ENCODE peak calls at places on chromosomes 3 and 15, in five cellular contexts. E, K, T, G and D are unnamed samples.

GRCh38 chr15:45164914-45165313 is 22.9 kb downstream of the SHF start:
- DNase-seq in E (no peak), K (no peak), T (no peak), G (no peak), D (no peak)

GRCh38 chr3:40445062-40445461 is 12.1 kb upstream of the RPL14 start:
- DNase-seq in E (no peak), K (peak), T (no peak), G (no peak), D (no peak)

GRCh38 chr15:73647259-73648026 is 14.3 kb upstream of the NPTN start:
- DNase-seq in E (no peak), K (no peak), T (peak), G (no peak), D (no peak)

GRCh38 chr3:102037209-102037608 is 187.9 kb downstream of the NFKBIZ start:
- DNase-seq in E (no peak), K (no peak), T (peak), G (no peak), D (no peak)

GRCh38 chr3:71402280-71402679 is 181.2 kb downstream of the FOXP1 start:
- DNase-seq in E (no peak), K (no peak), T (no peak), G (no peak), D (no peak)

GRCh38 chr3:17730318-17730967 is 12.0 kb downstream of the TBC1D5 start:
- DNase-seq in E (no peak), K (no peak), T (peak), G (peak), D (no peak)

GRCh38 chr3:72448858-72449257 is 399.4 kb downstream of the SHQ1 start:
- DNase-seq in E (no peak), K (no peak), T (no peak), G (no peak), D (no peak)

GRCh38 chr3:23201154-23201838 is 1.8 kb upstream of the UBE2E2 start:
- DNase-seq in E (no peak), K (no peak), T (no peak), G (no peak), D (no peak)

GRCh38 chr3:188230962-188231361 is 77.0 kb downstream of the LPP start:
- DNase-seq in E (peak), K (no peak), T (no peak), G (peak), D (peak)

GRCh38 chr3:194267744-194268658 is 83.1 kb downstream of the CPN2 start:
- DNase-seq in E (peak), K (no peak), T (peak), G (peak), D (no peak)

GRCh38 chr3:123055352-123055751 is 11.5 kb upstream of the PDIA5 start:
- DNase-seq in E (no peak), K (no peak), T (no peak), G (no peak), D (no peak)

GRCh38 chr15:66760358-66760967 is 58.4 kb downstream of the SMAD6 start:
- DNase-seq in E (no peak), K (no peak), T (no peak), G (no peak), D (no peak)

GRCh38 chr15:31158858-31159569 is 57.5 kb upstream of the TRPM1 start:
- DNase-seq in E (no peak), K (no peak), T (no peak), G (no peak), D (no peak)

GRCh38 chr3:45988804-45989203 is 6.8 kb downstream of the FYCO1 start:
- DNase-seq in E (no peak), K (no peak), T (peak), G (peak), D (no peak)

GRCh38 chr3:50254577-50255250 is 14.2 kb upstream of the SEMA3B start:
- DNase-seq in E (peak), K (no peak), T (peak), G (peak), D (no peak)

GRCh38 chr3:152258448-152259302 is 10.1 kb upstream of the MBNL1 start:
- DNase-seq in E (peak), K (no peak), T (peak), G (peak), D (peak)

GRCh38 chr15:98875309-98875708 is 132.3 kb downstream of the PGPEP1L start:
- DNase-seq in E (no peak), K (no peak), T (peak), G (peak), D (no peak)

GRCh38 chr3:133159498-133160475 is 121.6 kb downstream of the TMEM108 start:
- DNase-seq in E (no peak), K (no peak), T (no peak), G (no peak), D (no peak)

GRCh38 chr3:61807865-61808276 is 246.5 kb downstream of the PTPRG start:
- DNase-seq in E (no peak), K (no peak), T (peak), G (peak), D (no peak)

GRCh38 chr3:186772281-186772885 is 11.0 kb upstream of the EIF4A2 start:
- DNase-seq in E (no peak), K (no peak), T (no peak), G (no peak), D (no peak)
- H3K4me3 ChIP-seq in E (peak), K (peak), T (peak), G (peak), D (peak)

DNA sequence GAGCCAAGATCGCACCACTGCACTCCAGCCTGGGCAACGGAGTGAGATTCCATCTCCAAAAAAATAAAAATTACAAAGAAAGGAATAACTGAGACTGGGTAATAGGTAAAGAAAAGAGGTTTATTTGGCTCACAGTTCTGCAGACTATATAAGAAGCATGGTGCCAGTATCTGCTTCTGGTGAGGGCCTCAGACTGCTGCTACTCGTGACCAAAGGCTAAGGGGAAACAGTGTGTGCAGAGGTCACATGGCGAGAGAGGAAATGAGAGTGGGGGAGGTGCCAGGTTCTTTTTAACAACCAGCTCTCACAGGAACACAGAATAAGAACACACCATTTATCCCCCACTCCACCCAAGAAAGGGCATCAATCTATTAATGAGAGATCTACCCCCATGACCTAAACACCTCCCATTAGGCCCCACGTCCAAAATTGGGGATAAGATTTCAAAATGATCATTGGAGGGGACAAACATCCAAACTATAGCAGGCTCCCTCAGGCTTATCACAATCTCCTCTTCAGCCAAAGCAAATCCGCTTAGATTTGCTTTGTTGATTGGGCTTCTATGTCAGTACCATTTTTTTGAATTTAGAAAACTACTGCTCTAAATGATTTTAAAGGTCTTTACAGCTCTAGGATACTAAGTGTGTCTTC is 84.1 kb upstream of the TBL1XR1 start:
- DNase-seq in E (no peak), K (peak), T (no peak), G (no peak), D (no peak)
- H3K4me3 ChIP-seq in E (no peak), K (no peak), T (no peak), G (no peak), D (no peak)

DNA sequence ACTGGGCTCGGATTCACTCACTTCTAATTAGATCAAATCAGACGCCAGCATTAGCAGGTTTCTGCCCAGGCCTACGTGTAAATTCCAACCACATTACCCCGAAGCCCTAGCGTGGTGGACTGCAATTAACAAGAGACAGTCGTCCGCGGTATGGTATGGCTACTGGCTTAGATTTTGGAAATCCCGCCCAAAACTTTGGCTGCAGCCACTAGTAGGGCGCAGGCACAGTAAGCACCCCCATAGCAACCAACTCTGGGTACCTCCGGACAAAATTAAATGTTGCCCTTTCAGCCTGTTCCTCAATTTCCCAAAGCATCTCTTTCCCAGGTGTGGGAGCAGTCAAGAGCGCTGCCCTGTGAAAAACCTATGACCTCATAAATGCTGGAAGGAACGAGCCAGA is 732 bp downstream of the RARRES1 start:
- DNase-seq in E (no peak), K (no peak), T (no peak), G (no peak), D (no peak)
- H3K4me3 ChIP-seq in E (peak), K (no peak), T (peak), G (peak), D (peak)

GRCh38 chr3:117914540-117914939 is 1120.1 kb downstream of the IGSF11 start:
- DNase-seq in E (no peak), K (no peak), T (no peak), G (no peak), D (no peak)

GRCh38 chr3:117912352-117912751 is 1122.3 kb downstream of the IGSF11 start:
- DNase-seq in E (no peak), K (no peak), T (no peak), G (no peak), D (no peak)

GRCh38 chr3:117916839-117917238 is 1117.8 kb downstream of the IGSF11 start:
- DNase-seq in E (no peak), K (no peak), T (no peak), G (no peak), D (no peak)

GRCh38 chr3:117910820-117911524 is 1123.7 kb downstream of the IGSF11 start:
- DNase-seq in E (no peak), K (no peak), T (peak), G (peak), D (no peak)
- H3K4me3 ChIP-seq in E (no peak), K (no peak), T (no peak), G (no peak), D (no peak)

DNA sequence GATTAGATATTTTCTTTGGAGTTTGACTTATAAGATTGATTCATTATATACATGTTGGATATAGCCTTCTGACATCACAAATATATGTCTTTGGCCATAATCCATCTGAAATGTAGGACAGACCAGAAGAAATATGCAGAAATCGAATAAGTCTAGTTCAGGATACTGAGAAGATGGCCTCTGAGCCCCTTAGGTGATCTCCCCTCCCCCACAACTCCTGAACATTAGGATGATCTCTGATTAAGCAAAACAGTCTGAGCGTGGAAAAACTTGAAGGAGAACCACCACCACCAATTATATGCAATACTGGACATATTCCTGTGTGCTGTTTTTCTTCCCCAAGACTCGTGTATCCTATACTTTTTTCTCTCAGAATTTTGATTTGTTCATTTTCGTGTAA is 3.2 kb downstream of the SETD5 start:
- DNase-seq in E (no peak), K (no peak), T (no peak), G (no peak), D (no peak)
- H3K4me3 ChIP-seq in E (peak), K (peak), T (peak), G (peak), D (peak)